ENCODE peak calls at places on chromosomes 3 and 15, in eight cellular contexts. M, P, O, N, U, H, R and F are unnamed samples.

GRCh38 chr15:72047020-72047419 is 70.9 kb downstream of the MYO9A start:
- DNase-seq in M (no peak), P (no peak), O (no peak), N (no peak), U (peak), H (peak), R (peak), F (no peak)

GRCh38 chr3:38634133-38634532 is 15.4 kb downstream of the SCN5A start:
- DNase-seq in M (no peak), P (no peak), O (no peak), N (no peak), U (peak), H (peak), R (peak), F (no peak)

GRCh38 chr15:78177447-78177873 is 28.3 kb downstream of the IDH3A start:
- DNase-seq in M (no peak), P (no peak), O (no peak), N (peak), U (peak), H (peak), R (peak), F (peak)

GRCh38 chr15:73685561-73685960 is 1.4 kb downstream of the CD276 start:
- DNase-seq in M (no peak), P (no peak), O (no peak), N (no peak), U (no peak), H (peak), R (no peak), F (no peak)

GRCh38 chr3:156694536-156694935 is 20.1 kb downstream of the TIPARP start:
- DNase-seq in M (no peak), P (no peak), O (no peak), N (no peak), U (no peak), H (peak), R (peak), F (no peak)

GRCh38 chr3:177358085-177358967 is 161.0 kb upstream of the TBL1XR1 start:
- DNase-seq in M (peak), P (no peak), O (peak), N (no peak), U (peak), H (peak), R (peak), F (peak)

GRCh38 chr3:64079369-64080160 is 56.3 kb upstream of the PSMD6 start:
- DNase-seq in M (no peak), P (peak), O (no peak), N (no peak), U (no peak), H (peak), R (peak), F (no peak)

GRCh38 chr15:64749167-64749566 is 26.2 kb downstream of the RBPMS2 start:
- DNase-seq in M (no peak), P (no peak), O (no peak), N (no peak), U (peak), H (peak), R (peak), F (no peak)

GRCh38 chr15:45449878-45450277 is 71.5 kb upstream of the GATM start:
- DNase-seq in M (peak), P (no peak), O (no peak), N (no peak), U (no peak), H (no peak), R (no peak), F (no peak)

GRCh38 chr3:172536993-172537419 is 13.8 kb upstream of the TNFSF10 start:
- DNase-seq in M (no peak), P (no peak), O (no peak), N (no peak), U (no peak), H (no peak), R (no peak), F (no peak)

GRCh38 chr3:45864760-45865567 is 21.4 kb upstream of the CCR9 start:
- DNase-seq in M (no peak), P (no peak), O (no peak), N (no peak), U (no peak), H (no peak), R (no peak), F (no peak)

GRCh38 chr3:130576571-130577266 is 59.7 kb downstream of the COL6A6 start:
- DNase-seq in M (no peak), P (no peak), O (no peak), N (no peak), U (peak), H (peak), R (peak), F (no peak)

GRCh38 chr15:65355173-65355982 is 22.4 kb downstream of the IGDCC3 start:
- DNase-seq in M (no peak), P (no peak), O (peak), N (no peak), U (no peak), H (no peak), R (no peak), F (peak)

GRCh38 chr15:50996641-50997040 is 88.2 kb downstream of the AP4E1 start:
- DNase-seq in M (no peak), P (no peak), O (no peak), N (no peak), U (peak), H (peak), R (peak), F (no peak)

GRCh38 chr15:48966595-48967301 is 3.0 kb upstream of the SHC4 start:
- DNase-seq in M (no peak), P (no peak), O (no peak), N (no peak), U (peak), H (peak), R (peak), F (no peak)

GRCh38 chr3:181253796-181254195 is 264.3 kb upstream of the DNAJC19 start:
- DNase-seq in M (no peak), P (no peak), O (no peak), N (no peak), U (no peak), H (no peak), R (no peak), F (no peak)

GRCh38 chr15:74208901-74209559 is 6.4 kb upstream of the STRA6 start:
- DNase-seq in M (no peak), P (peak), O (no peak), N (no peak), U (peak), H (peak), R (peak), F (no peak)

GRCh38 chr3:170321326-170322034 is 36.0 kb upstream of the SKIL start:
- DNase-seq in M (peak), P (peak), O (no peak), N (no peak), U (peak), H (peak), R (no peak), F (no peak)

GRCh38 chr3:52088445-52089367 is 32.3 kb upstream of the DUSP7 start:
- DNase-seq in M (peak), P (peak), O (no peak), N (no peak), U (peak), H (peak), R (peak), F (no peak)

GRCh38 chr15:38609097-38609738 is 44.6 kb upstream of the RASGRP1 start:
- DNase-seq in M (no peak), P (no peak), O (no peak), N (no peak), U (no peak), H (no peak), R (no peak), F (no peak)

GRCh38 chr15:59299919-59300617 is 72.6 kb downstream of the MYO1E start:
- DNase-seq in M (peak), P (no peak), O (no peak), N (no peak), U (peak), H (peak), R (peak), F (no peak)

GRCh38 chr3:115077501-115078250 is 69.4 kb downstream of the ZBTB20 start:
- DNase-seq in M (no peak), P (no peak), O (no peak), N (no peak), U (no peak), H (no peak), R (no peak), F (no peak)

GRCh38 chr15:95853350-95853749 is 477.1 kb upstream of the NR2F2 start:
- DNase-seq in M (no peak), P (no peak), O (no peak), N (no peak), U (peak), H (peak), R (peak), F (no peak)

GRCh38 chr3:118468801-118469200 is 565.8 kb downstream of the IGSF11 start:
- DNase-seq in M (no peak), P (no peak), O (no peak), N (no peak), U (no peak), H (no peak), R (no peak), F (no peak)

GRCh38 chr3:43015572-43016512 is 36.7 kb downstream of the GASK1A start:
- DNase-seq in M (no peak), P (no peak), O (no peak), N (no peak), U (no peak), H (no peak), R (no peak), F (no peak)

GRCh38 chr3:43998841-43999805 is 242.6 kb upstream of the TOPAZ1 start:
- DNase-seq in M (peak), P (peak), O (peak), N (peak), U (peak), H (peak), R (peak), F (peak)

GRCh38 chr15:80744411-80744810 is 34.8 kb upstream of the CEMIP start:
- DNase-seq in M (no peak), P (no peak), O (no peak), N (no peak), U (peak), H (no peak), R (no peak), F (no peak)

GRCh38 chr15:89358755-89359439 is 24.3 kb upstream of the POLG start:
- DNase-seq in M (peak), P (peak), O (peak), N (peak), U (peak), H (peak), R (peak), F (no peak)

GRCh38 chr15:76285241-76285825 is 25.9 kb downstream of the ETFA start:
- DNase-seq in M (no peak), P (peak), O (peak), N (no peak), U (no peak), H (peak), R (peak), F (no peak)

GRCh38 chr15:45991863-45992262 is 357.0 kb downstream of the SQOR start:
- DNase-seq in M (no peak), P (no peak), O (no peak), N (no peak), U (no peak), H (no peak), R (no peak), F (no peak)

GRCh38 chr15:53469422-53469821 is 290.0 kb downstream of the WDR72 start:
- DNase-seq in M (no peak), P (no peak), O (no peak), N (no peak), U (no peak), H (no peak), R (no peak), F (no peak)

GRCh38 chr15:95958417-95958816 is 372.1 kb upstream of the NR2F2 start:
- DNase-seq in M (no peak), P (no peak), O (peak), N (no peak), U (no peak), H (no peak), R (no peak), F (no peak)